ENCODE peak calls at places on chromosomes 5 and 9, in four cellular contexts. W is stomach, G is PC-9, R is choroid plexus epithelial cell. Y is an unnamed sample.

GRCh38 chr5:176886336-176887251 is 12.6 kb downstream of the HK3 start:
- DNase-seq in W (no peak), G (peak; percentile 32), R (no peak), Y (peak; percentile 13)

GRCh38 chr5:72364186-72364585 is 44.0 kb downstream of the PTCD2 start:
- DNase-seq in W (no peak), G (no peak), R (no peak), Y (no peak)

GRCh38 chr9:112439825-112440224 is 46.8 kb upstream of the KIAA1958 start:
- DNase-seq in W (no peak), G (no peak), R (no peak), Y (no peak)

GRCh38 chr9:133074111-133074651 is 12.4 kb downstream of the CEL start:
- DNase-seq in W (no peak), G (no peak), R (peak; percentile 40), Y (peak; percentile 42)

GRCh38 chr5:44958943-44959342 is 150.2 kb downstream of the MRPS30 start:
- DNase-seq in W (no peak), G (no peak), R (no peak), Y (no peak)

GRCh38 chr9:12884736-12885395 is 110.0 kb downstream of the LURAP1L start:
- DNase-seq in W (no peak), G (peak; percentile 34), R (peak; percentile 92), Y (peak; percentile 87)

GRCh38 chr5:91095321-91095720 is 287.8 kb downstream of the ARRDC3 start:
- DNase-seq in W (no peak), G (no peak), R (peak; percentile 41), Y (no peak)

GRCh38 chr9:130276121-130276520 is 10.6 kb downstream of the HMCN2 start:
- DNase-seq in W (no peak), G (no peak), R (peak; percentile 23), Y (no peak)

GRCh38 chr5:176697929-176698520 is 50.7 kb downstream of the TSPAN17 start:
- DNase-seq in W (no peak), G (no peak), R (no peak), Y (no peak)

GRCh38 chr5:159448841-159449407 is 118.6 kb upstream of the IL12B start:
- DNase-seq in W (no peak), G (no peak), R (no peak), Y (no peak)

GRCh38 chr5:107074991-107075390 is 595.7 kb downstream of the EFNA5 start:
- DNase-seq in W (no peak), G (no peak), R (peak; percentile 10), Y (no peak)

GRCh38 chr5:142981886-142982820 is 212.0 kb downstream of the ARHGAP26 start:
- DNase-seq in W (peak; percentile 89), G (peak; percentile 96), R (peak; percentile 84), Y (peak; percentile 79)

GRCh38 chr5:73450672-73451217 is 2.2 kb upstream of the FOXD1 start:
- DNase-seq in W (no peak), G (no peak), R (peak; percentile 49), Y (no peak)

GRCh38 chr5:153572393-153572930 is 82.0 kb downstream of the GRIA1 start:
- DNase-seq in W (no peak), G (no peak), R (no peak), Y (no peak)

GRCh38 chr5:52924458-52924857 is 64.7 kb upstream of the ITGA2 start:
- DNase-seq in W (no peak), G (no peak), R (no peak), Y (no peak)

GRCh38 chr5:68012831-68013230 is 202.7 kb upstream of the PIK3R1 start:
- DNase-seq in W (no peak), G (no peak), R (no peak), Y (no peak)

GRCh38 chr5:157965040-157965439 is 106.1 kb upstream of the CLINT1 start:
- DNase-seq in W (no peak), G (no peak), R (no peak), Y (no peak)

GRCh38 chr5:124952079-124952478 is 205.6 kb upstream of the ZNF608 start:
- DNase-seq in W (peak; percentile 46), G (no peak), R (peak; percentile 48), Y (no peak)

GRCh38 chr5:67063055-67063454 is 133.5 kb downstream of the CD180 start:
- DNase-seq in W (no peak), G (no peak), R (no peak), Y (peak; percentile 76)

GRCh38 chr9:36154213-36154952 is 14.8 kb upstream of the CCIN start:
- DNase-seq in W (no peak), G (peak; percentile 40), R (peak; percentile 68), Y (peak; percentile 92)

GRCh38 chr9:69444021-69444420 is 119.0 kb downstream of the ENTREP1 start:
- DNase-seq in W (no peak), G (no peak), R (no peak), Y (peak; percentile 17)

GRCh38 chr5:154529282-154529681 is 51.3 kb upstream of the HAND1 start:
- DNase-seq in W (no peak), G (no peak), R (no peak), Y (no peak)

GRCh38 chr9:105405514-105406131 is 42.2 kb upstream of the FSD1L start:
- DNase-seq in W (no peak), G (no peak), R (peak; percentile 61), Y (no peak)

GRCh38 chr9:136545065-136545965 is 533 bp downstream of the NOTCH1 start:
- DNase-seq in W (no peak), G (no peak), R (no peak), Y (no peak)

GRCh38 chr5:149030838-149031397 is 31.9 kb downstream of the SH3TC2 start:
- DNase-seq in W (no peak), G (peak; percentile 43), R (peak; percentile 31), Y (no peak)

GRCh38 chr9:90830977-90831376 is 29.4 kb downstream of the SYK start:
- DNase-seq in W (no peak), G (no peak), R (no peak), Y (no peak)

GRCh38 chr5:127810707-127811106 is 107.5 kb downstream of the CCDC192 start:
- DNase-seq in W (no peak), G (no peak), R (no peak), Y (no peak)

GRCh38 chr5:2250365-2250950 is 367.7 kb upstream of the IRX4 start:
- DNase-seq in W (no peak), G (no peak), R (no peak), Y (no peak)

GRCh38 chr5:15354011-15354410 is 146.0 kb upstream of the FBXL7 start:
- DNase-seq in W (no peak), G (no peak), R (no peak), Y (no peak)

GRCh38 chr9:93623736-93624135 is 47.4 kb downstream of the PHF2 start:
- DNase-seq in W (no peak), G (no peak), R (no peak), Y (no peak)

GRCh38 chr5:124207118-124207517 is 539.3 kb downstream of the ZNF608 start:
- DNase-seq in W (no peak), G (no peak), R (no peak), Y (no peak)

GRCh38 chr9:98017306-98017705 is 34.2 kb downstream of the ANP32B start:
- DNase-seq in W (no peak), G (no peak), R (no peak), Y (no peak)

GRCh38 chr5:43941806-43942205 is 338.8 kb downstream of the NNT start:
- DNase-seq in W (no peak), G (no peak), R (no peak), Y (no peak)

GRCh38 chr9:13278023-13278367 is 1.5 kb downstream of the MPDZ start:
- DNase-seq in W (no peak), G (no peak), R (peak; percentile 79), Y (peak; percentile 80)

GRCh38 chr9:11973511-11973910 is 719.7 kb upstream of the TYRP1 start:
- DNase-seq in W (no peak), G (no peak), R (no peak), Y (no peak)

GRCh38 chr5:142864293-142865260 is 94.4 kb downstream of the ARHGAP26 start:
- DNase-seq in W (peak; percentile 87), G (no peak), R (no peak), Y (peak; percentile 55)

GRCh38 chr9:38343552-38343951 is 49.0 kb upstream of the ALDH1B1 start:
- DNase-seq in W (no peak), G (no peak), R (no peak), Y (no peak)

GRCh38 chr5:865168-865521 is 14.4 kb upstream of the ZDHHC11 start:
- DNase-seq in W (no peak), G (no peak), R (no peak), Y (no peak)

GRCh38 chr5:87722286-87722685 is 309.6 kb upstream of the CCNH start:
- DNase-seq in W (no peak), G (no peak), R (no peak), Y (no peak)

GRCh38 chr9:18935521-18935920 is 97.5 kb downstream of the SAXO1 start:
- DNase-seq in W (no peak), G (no peak), R (peak; percentile 23), Y (no peak)

Y was measured in fibroblast of pulmonary artery.